ENCODE peak calls at places on chromosomes 3 and 15, in seven cellular contexts. K is substantia nigra; G is effector memory CD4-positive, alpha-beta T cell; W is IMR-90; E is GM23338; Y is uterus; J is tibial nerve. L is an unnamed sample.

GRCh38 chr15:71658827-71659729 is 151.3 kb upstream of the NR2E3 start:
- DNase-seq in K (no peak), G (no peak), Y (no peak), W (no peak), J (no peak), E (no peak), L (no peak)

GRCh38 chr3:186320862-186321568 is 41.0 kb downstream of the DGKG start:
- DNase-seq in E (no peak), J (no peak), G (no peak), K (no peak), W (peak), Y (no peak), L (no peak)

GRCh38 chr15:37107071-37107753 is 6.9 kb upstream of the MEIS2 start:
- DNase-seq in E (peak), J (no peak), W (no peak), Y (peak), K (no peak), G (no peak), L (no peak)

GRCh38 chr3:136840252-136840651 is 21.3 kb downstream of the SLC35G2 start:
- DNase-seq in J (no peak), Y (no peak), W (no peak), K (no peak), G (no peak), E (no peak), L (no peak)

GRCh38 chr15:35722506-35722905 is 176.5 kb upstream of the DPH6 start:
- DNase-seq in W (no peak), Y (no peak), K (no peak), G (no peak), E (no peak), J (no peak), L (no peak)

GRCh38 chr3:74314696-74315095 is 299.8 kb downstream of the CNTN3 start:
- DNase-seq in E (no peak), Y (no peak), W (peak), J (no peak), K (no peak), G (no peak), L (no peak)

GRCh38 chr15:38899300-38899699 is 334.7 kb upstream of the RASGRP1 start:
- DNase-seq in E (no peak), K (no peak), G (no peak), W (peak), Y (no peak), J (no peak), L (no peak)

GRCh38 chr3:43074901-43075689 is 30.8 kb downstream of the POMGNT2 start:
- DNase-seq in G (no peak), Y (no peak), K (no peak), W (no peak), E (no peak), J (no peak), L (no peak)

GRCh38 chr15:57866149-57866736 is 159.7 kb downstream of the POLR2M start:
- DNase-seq in J (no peak), G (no peak), E (peak), W (peak), K (no peak), Y (peak), L (no peak)

GRCh38 chr3:124650798-124651197 is 79.5 kb upstream of the UMPS start:
- DNase-seq in G (no peak), K (no peak), J (no peak), W (no peak), Y (no peak), E (no peak), L (no peak)

GRCh38 chr3:148309390-148310035 is 388.2 kb upstream of the AGTR1 start:
- DNase-seq in K (no peak), E (peak), G (no peak), W (peak), J (no peak), Y (no peak), L (peak)

GRCh38 chr3:10370429-10370828 is 49.5 kb upstream of the SEC13 start:
- DNase-seq in W (peak), G (no peak), J (no peak), E (no peak), K (no peak), Y (no peak), L (no peak)

GRCh38 chr15:81419304-81419943 is 45.4 kb upstream of the TMC3 start:
- DNase-seq in K (no peak), G (no peak), Y (no peak), W (peak), E (peak), J (no peak), L (no peak)

GRCh38 chr3:184811999-184812844 is at the start of gene VPS8:
- DNase-seq in W (peak), Y (peak), K (peak), G (peak), J (peak), E (peak), L (peak)

GRCh38 chr3:42376397-42376798 is 34.0 kb downstream of the LYZL4 start:
- DNase-seq in Y (no peak), G (no peak), J (no peak), K (no peak), W (peak), E (no peak), L (no peak)

GRCh38 chr15:49844390-49844789 is 223.5 kb downstream of the DTWD1 start:
- DNase-seq in Y (no peak), J (no peak), W (no peak), G (no peak), K (no peak), E (no peak), L (no peak)

GRCh38 chr15:49847436-49847835 is 226.6 kb downstream of the DTWD1 start:
- DNase-seq in E (no peak), W (no peak), Y (no peak), J (no peak), K (no peak), G (no peak), L (no peak)

GRCh38 chr15:49847937-49848823 is 227.3 kb downstream of the DTWD1 start:
- DNase-seq in W (peak), J (no peak), G (no peak), Y (no peak), K (no peak), E (no peak), L (no peak)

GRCh38 chr15:49842331-49842730 is 221.5 kb downstream of the DTWD1 start:
- DNase-seq in Y (no peak), G (no peak), W (no peak), J (no peak), K (no peak), E (no peak), L (no peak)

DNA sequence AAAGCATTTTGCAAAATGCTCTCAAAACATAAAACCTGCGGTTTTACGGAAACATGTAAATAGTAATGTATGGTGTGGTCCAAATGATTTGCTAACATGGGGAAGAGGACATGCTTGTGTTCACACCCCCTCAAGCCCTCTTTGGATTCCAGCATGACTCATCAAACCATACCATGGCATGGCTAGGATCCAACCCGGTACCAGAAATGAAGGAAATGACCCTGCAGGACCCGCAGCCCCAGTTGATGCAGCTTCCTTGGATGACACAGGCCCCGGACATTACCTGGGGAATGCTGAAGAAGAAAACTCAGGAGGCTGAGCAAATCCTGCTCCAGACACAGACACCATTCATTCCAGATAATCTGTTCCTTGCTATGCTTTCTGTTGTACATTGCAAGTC is 222.9 kb downstream of the DTWD1 start:
- DNase-seq in W (no peak), G (no peak), E (no peak), J (no peak), K (no peak), Y (no peak), L (no peak)
- H3K27ac ChIP-seq in W (no peak), G (no peak), E (no peak), J (no peak), K (no peak), Y (no peak), L (no peak)

GRCh38 chr3:189822726-189823125 is 191.5 kb downstream of the TP63 start:
- DNase-seq in W (no peak), G (no peak), K (no peak), E (peak), Y (no peak), J (no peak), L (no peak)

GRCh38 chr3:189827108-189827507 is 195.9 kb downstream of the TP63 start:
- DNase-seq in J (no peak), K (no peak), W (no peak), G (no peak), E (no peak), Y (no peak), L (no peak)

GRCh38 chr3:189830401-189830800 is 199.2 kb downstream of the TP63 start:
- DNase-seq in G (no peak), K (no peak), J (no peak), Y (no peak), W (no peak), E (no peak), L (no peak)

GRCh38 chr3:189824629-189825312 is 193.6 kb downstream of the TP63 start:
- DNase-seq in Y (peak), W (peak), J (no peak), K (no peak), E (no peak), G (no peak), L (no peak)

DNA sequence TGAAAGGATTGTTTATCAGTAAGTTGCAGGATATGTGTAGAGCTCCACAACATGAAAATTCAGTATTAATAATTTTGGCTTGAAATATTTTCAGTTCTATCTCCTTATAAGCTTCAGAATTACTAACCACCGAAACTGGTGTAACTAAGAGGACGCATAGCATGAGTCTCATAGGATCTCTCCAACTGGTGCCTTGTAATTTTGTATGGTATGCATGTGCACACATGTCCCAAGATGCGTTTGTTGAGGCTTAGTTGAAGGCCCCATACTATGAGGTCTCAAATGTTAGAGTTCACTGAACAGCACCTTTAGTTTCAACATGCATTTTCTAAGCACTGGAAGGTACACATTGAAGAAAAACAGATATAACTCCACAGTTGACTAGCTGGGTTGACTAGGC is 195.4 kb downstream of the TP63 start:
- DNase-seq in W (no peak), G (no peak), J (no peak), E (no peak), K (no peak), Y (no peak), L (no peak)
- H3K27ac ChIP-seq in W (no peak), G (no peak), J (no peak), E (no peak), K (no peak), Y (no peak), L (no peak)

GRCh38 chr15:63050737-63051700 is 8.5 kb downstream of the TPM1 start:
- DNase-seq in E (peak), J (no peak), W (peak), Y (peak), G (no peak), K (no peak), L (no peak)
- H3K27ac ChIP-seq in E (peak), J (peak), W (peak), Y (peak), G (no peak), K (no peak), L (peak)

DNA sequence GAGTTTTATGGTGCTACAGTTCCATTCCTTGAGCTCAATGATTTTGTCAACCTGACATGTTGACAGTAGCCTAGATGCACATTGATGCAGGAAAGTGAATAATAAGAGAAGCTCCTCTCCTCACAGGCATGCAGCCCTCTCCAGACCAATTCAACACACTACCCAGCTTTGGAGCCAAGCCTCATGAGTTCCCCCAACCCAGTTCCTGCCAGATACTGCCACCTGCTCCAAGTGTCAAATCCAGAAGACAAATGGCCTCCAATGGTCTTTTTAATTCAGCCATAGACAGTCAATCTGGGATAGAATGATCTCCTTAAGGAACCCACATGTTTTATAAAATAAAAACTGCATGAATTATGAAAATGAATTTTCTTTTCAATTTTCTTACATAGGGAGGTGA is 83.7 kb upstream of the ARHGEF3 start:
- DNase-seq in J (no peak), Y (no peak), G (no peak), W (no peak), K (no peak), E (no peak), L (no peak)
- H3K27ac ChIP-seq in J (no peak), Y (no peak), G (peak), W (no peak), K (no peak), E (no peak), L (no peak)

GRCh38 chr3:129197341-129197740 is 13.6 kb upstream of the CNBP start:
- DNase-seq in E (no peak), W (no peak), J (no peak), Y (no peak), K (no peak), G (no peak), L (no peak)
- H3K27ac ChIP-seq in E (no peak), W (no peak), J (peak), Y (peak), K (peak), G (no peak), L (no peak)

GRCh38 chr3:177439729-177440269 is 242.5 kb upstream of the TBL1XR1 start:
- DNase-seq in G (no peak), E (no peak), K (no peak), J (no peak), W (peak), Y (peak), L (no peak)
- H3K27ac ChIP-seq in G (no peak), E (no peak), K (no peak), J (no peak), W (peak), Y (peak), L (no peak)

GRCh38 chr15:40991355-40991754 is 38.1 kb downstream of the CHAC1 start:
- DNase-seq in E (no peak), J (no peak), K (no peak), G (no peak), W (no peak), Y (no peak), L (no peak)

GRCh38 chr15:40990789-40991188 is 37.5 kb downstream of the CHAC1 start:
- DNase-seq in J (no peak), Y (no peak), G (no peak), K (no peak), E (no peak), W (no peak), L (no peak)

GRCh38 chr15:40992825-40993224 is 39.6 kb downstream of the CHAC1 start:
- DNase-seq in K (no peak), E (no peak), J (no peak), G (no peak), Y (no peak), W (no peak), L (no peak)

GRCh38 chr15:40990080-40990479 is 36.8 kb downstream of the CHAC1 start:
- DNase-seq in J (no peak), K (no peak), W (no peak), E (no peak), Y (no peak), G (no peak), L (no peak)

GRCh38 chr15:40992241-40992741 is 39.0 kb downstream of the CHAC1 start:
- DNase-seq in Y (no peak), K (no peak), G (no peak), E (no peak), W (peak), J (no peak), L (no peak)
- H3K27ac ChIP-seq in Y (no peak), K (no peak), G (no peak), E (peak), W (no peak), J (no peak), L (no peak)